ENCODE peak calls at places on chromosomes 13 and 19, in nine cellular contexts. One of them, this sample, is unnamed.

GRCh38 chr19:56217039-56217949 is 15.2 kb downstream of the ZSCAN5C start:
- DNase-seq in activated CD4-positive, CD25-positive, alpha-beta regulatory T cell treated with anti-CD3 and anti-CD28 coated beads, Interleukin-2, amount 50 U/mL, for 16 hours: no peak
- DNase-seq in stimulated activated CD4-positive, alpha-beta T cell treated with anti-CD3 and anti-CD28 coated beads, Interleukin-2, amount 100 ng/mL, for 48 hours: no peak
- DNase-seq in EL: peak; percentile 35
- DNase-seq in NCI-H1105: no peak
- DNase-seq in hepatocyte: peak; percentile 14
- DNase-seq in body of pancreas: no peak
- DNase-seq in NAMALWA: no peak
- DNase-seq in heart left ventricle: peak; percentile 21
- DNase-seq in this sample: no peak

GRCh38 chr13:114203536-114203935 is 24.5 kb downstream of the CFAP97D2 start:
- DNase-seq in activated CD4-positive, CD25-positive, alpha-beta regulatory T cell treated with anti-CD3 and anti-CD28 coated beads, Interleukin-2, amount 50 U/mL, for 16 hours: no peak
- DNase-seq in stimulated activated CD4-positive, alpha-beta T cell treated with anti-CD3 and anti-CD28 coated beads, Interleukin-2, amount 100 ng/mL, for 48 hours: no peak
- DNase-seq in EL: no peak
- DNase-seq in NCI-H1105: peak; percentile 16
- DNase-seq in hepatocyte: no peak
- DNase-seq in body of pancreas: no peak
- DNase-seq in NAMALWA: no peak
- DNase-seq in heart left ventricle: no peak
- DNase-seq in this sample: no peak

GRCh38 chr13:113148940-113149503 is 9.4 kb upstream of the PROZ start:
- DNase-seq in activated CD4-positive, CD25-positive, alpha-beta regulatory T cell treated with anti-CD3 and anti-CD28 coated beads, Interleukin-2, amount 50 U/mL, for 16 hours: no peak
- DNase-seq in stimulated activated CD4-positive, alpha-beta T cell treated with anti-CD3 and anti-CD28 coated beads, Interleukin-2, amount 100 ng/mL, for 48 hours: no peak
- DNase-seq in EL: no peak
- DNase-seq in NCI-H1105: no peak
- DNase-seq in hepatocyte: no peak
- DNase-seq in body of pancreas: no peak
- DNase-seq in NAMALWA: no peak
- DNase-seq in heart left ventricle: no peak
- DNase-seq in this sample: no peak

GRCh38 chr19:29367701-29368306 is 154.9 kb upstream of the UQCRFS1 start:
- DNase-seq in activated CD4-positive, CD25-positive, alpha-beta regulatory T cell treated with anti-CD3 and anti-CD28 coated beads, Interleukin-2, amount 50 U/mL, for 16 hours: no peak
- DNase-seq in stimulated activated CD4-positive, alpha-beta T cell treated with anti-CD3 and anti-CD28 coated beads, Interleukin-2, amount 100 ng/mL, for 48 hours: no peak
- DNase-seq in EL: no peak
- DNase-seq in NCI-H1105: no peak
- DNase-seq in hepatocyte: no peak
- DNase-seq in body of pancreas: no peak
- DNase-seq in NAMALWA: no peak
- DNase-seq in heart left ventricle: no peak
- DNase-seq in this sample: no peak

GRCh38 chr13:29786698-29787097 is 63.7 kb downstream of the UBL3 start:
- DNase-seq in activated CD4-positive, CD25-positive, alpha-beta regulatory T cell treated with anti-CD3 and anti-CD28 coated beads, Interleukin-2, amount 50 U/mL, for 16 hours: no peak
- DNase-seq in stimulated activated CD4-positive, alpha-beta T cell treated with anti-CD3 and anti-CD28 coated beads, Interleukin-2, amount 100 ng/mL, for 48 hours: no peak
- DNase-seq in EL: no peak
- DNase-seq in NCI-H1105: no peak
- DNase-seq in hepatocyte: no peak
- DNase-seq in body of pancreas: no peak
- DNase-seq in NAMALWA: no peak
- DNase-seq in heart left ventricle: no peak
- DNase-seq in this sample: no peak

GRCh38 chr13:20438801-20439200 is 86.9 kb downstream of the CRYL1 start:
- DNase-seq in activated CD4-positive, CD25-positive, alpha-beta regulatory T cell treated with anti-CD3 and anti-CD28 coated beads, Interleukin-2, amount 50 U/mL, for 16 hours: no peak
- DNase-seq in stimulated activated CD4-positive, alpha-beta T cell treated with anti-CD3 and anti-CD28 coated beads, Interleukin-2, amount 100 ng/mL, for 48 hours: no peak
- DNase-seq in EL: no peak
- DNase-seq in NCI-H1105: no peak
- DNase-seq in hepatocyte: no peak
- DNase-seq in body of pancreas: no peak
- DNase-seq in NAMALWA: no peak
- DNase-seq in heart left ventricle: no peak
- DNase-seq in this sample: no peak

GRCh38 chr13:51303063-51303552 is 36.4 kb upstream of the SERPINE3 start:
- DNase-seq in activated CD4-positive, CD25-positive, alpha-beta regulatory T cell treated with anti-CD3 and anti-CD28 coated beads, Interleukin-2, amount 50 U/mL, for 16 hours: no peak
- DNase-seq in stimulated activated CD4-positive, alpha-beta T cell treated with anti-CD3 and anti-CD28 coated beads, Interleukin-2, amount 100 ng/mL, for 48 hours: no peak
- DNase-seq in EL: no peak
- DNase-seq in NCI-H1105: no peak
- DNase-seq in hepatocyte: no peak
- DNase-seq in body of pancreas: no peak
- DNase-seq in NAMALWA: no peak
- DNase-seq in heart left ventricle: no peak
- DNase-seq in this sample: no peak

GRCh38 chr13:111371211-111371610 is 50.8 kb downstream of the TEX29 start:
- DNase-seq in activated CD4-positive, CD25-positive, alpha-beta regulatory T cell treated with anti-CD3 and anti-CD28 coated beads, Interleukin-2, amount 50 U/mL, for 16 hours: no peak
- DNase-seq in stimulated activated CD4-positive, alpha-beta T cell treated with anti-CD3 and anti-CD28 coated beads, Interleukin-2, amount 100 ng/mL, for 48 hours: no peak
- DNase-seq in EL: no peak
- DNase-seq in NCI-H1105: no peak
- DNase-seq in hepatocyte: peak; percentile 39
- DNase-seq in body of pancreas: no peak
- DNase-seq in NAMALWA: no peak
- DNase-seq in heart left ventricle: no peak
- DNase-seq in this sample: no peak

GRCh38 chr13:75446874-75447273 is 35.1 kb downstream of the TBC1D4 start:
- DNase-seq in activated CD4-positive, CD25-positive, alpha-beta regulatory T cell treated with anti-CD3 and anti-CD28 coated beads, Interleukin-2, amount 50 U/mL, for 16 hours: no peak
- DNase-seq in stimulated activated CD4-positive, alpha-beta T cell treated with anti-CD3 and anti-CD28 coated beads, Interleukin-2, amount 100 ng/mL, for 48 hours: no peak
- DNase-seq in EL: no peak
- DNase-seq in NCI-H1105: no peak
- DNase-seq in hepatocyte: no peak
- DNase-seq in body of pancreas: no peak
- DNase-seq in NAMALWA: no peak
- DNase-seq in heart left ventricle: no peak
- DNase-seq in this sample: no peak

GRCh38 chr19:38455031-38455430 is 21.5 kb downstream of the RYR1 start:
- DNase-seq in activated CD4-positive, CD25-positive, alpha-beta regulatory T cell treated with anti-CD3 and anti-CD28 coated beads, Interleukin-2, amount 50 U/mL, for 16 hours: no peak
- DNase-seq in stimulated activated CD4-positive, alpha-beta T cell treated with anti-CD3 and anti-CD28 coated beads, Interleukin-2, amount 100 ng/mL, for 48 hours: no peak
- DNase-seq in EL: peak; percentile 11
- DNase-seq in NCI-H1105: no peak
- DNase-seq in hepatocyte: peak; percentile 52
- DNase-seq in body of pancreas: no peak
- DNase-seq in NAMALWA: peak; percentile 33
- DNase-seq in heart left ventricle: no peak
- DNase-seq in this sample: no peak

GRCh38 chr19:49387936-49388372 is at the start of gene KASH5:
- DNase-seq in activated CD4-positive, CD25-positive, alpha-beta regulatory T cell treated with anti-CD3 and anti-CD28 coated beads, Interleukin-2, amount 50 U/mL, for 16 hours: peak; percentile 81
- DNase-seq in stimulated activated CD4-positive, alpha-beta T cell treated with anti-CD3 and anti-CD28 coated beads, Interleukin-2, amount 100 ng/mL, for 48 hours: peak; percentile 73
- DNase-seq in EL: peak; percentile 15
- DNase-seq in NCI-H1105: no peak
- DNase-seq in hepatocyte: no peak
- DNase-seq in body of pancreas: peak; percentile 92
- DNase-seq in NAMALWA: no peak
- DNase-seq in heart left ventricle: peak; percentile 60
- DNase-seq in this sample: peak; percentile 96

GRCh38 chr19:12555456-12555930 is 4.2 kb upstream of the ZNF564 start:
- DNase-seq in activated CD4-positive, CD25-positive, alpha-beta regulatory T cell treated with anti-CD3 and anti-CD28 coated beads, Interleukin-2, amount 50 U/mL, for 16 hours: no peak
- DNase-seq in stimulated activated CD4-positive, alpha-beta T cell treated with anti-CD3 and anti-CD28 coated beads, Interleukin-2, amount 100 ng/mL, for 48 hours: no peak
- DNase-seq in EL: no peak
- DNase-seq in NCI-H1105: no peak
- DNase-seq in hepatocyte: no peak
- DNase-seq in body of pancreas: no peak
- DNase-seq in NAMALWA: no peak
- DNase-seq in heart left ventricle: no peak
- DNase-seq in this sample: no peak

GRCh38 chr13:23755040-23755439 is 134.2 kb downstream of the MIPEP start:
- DNase-seq in activated CD4-positive, CD25-positive, alpha-beta regulatory T cell treated with anti-CD3 and anti-CD28 coated beads, Interleukin-2, amount 50 U/mL, for 16 hours: no peak
- DNase-seq in stimulated activated CD4-positive, alpha-beta T cell treated with anti-CD3 and anti-CD28 coated beads, Interleukin-2, amount 100 ng/mL, for 48 hours: no peak
- DNase-seq in EL: no peak
- DNase-seq in NCI-H1105: no peak
- DNase-seq in hepatocyte: no peak
- DNase-seq in body of pancreas: no peak
- DNase-seq in NAMALWA: no peak
- DNase-seq in heart left ventricle: no peak
- DNase-seq in this sample: no peak

GRCh38 chr13:19069684-19070397 is 111.8 kb downstream of the TUBA3C start:
- DNase-seq in activated CD4-positive, CD25-positive, alpha-beta regulatory T cell treated with anti-CD3 and anti-CD28 coated beads, Interleukin-2, amount 50 U/mL, for 16 hours: no peak
- DNase-seq in stimulated activated CD4-positive, alpha-beta T cell treated with anti-CD3 and anti-CD28 coated beads, Interleukin-2, amount 100 ng/mL, for 48 hours: no peak
- DNase-seq in EL: no peak
- DNase-seq in NCI-H1105: no peak
- DNase-seq in hepatocyte: no peak
- DNase-seq in body of pancreas: no peak
- DNase-seq in NAMALWA: no peak
- DNase-seq in heart left ventricle: no peak
- DNase-seq in this sample: no peak

GRCh38 chr13:95713651-95714050 is 36.7 kb downstream of the DNAJC3 start:
- DNase-seq in activated CD4-positive, CD25-positive, alpha-beta regulatory T cell treated with anti-CD3 and anti-CD28 coated beads, Interleukin-2, amount 50 U/mL, for 16 hours: no peak
- DNase-seq in stimulated activated CD4-positive, alpha-beta T cell treated with anti-CD3 and anti-CD28 coated beads, Interleukin-2, amount 100 ng/mL, for 48 hours: no peak
- DNase-seq in EL: peak; percentile 44
- DNase-seq in NCI-H1105: no peak
- DNase-seq in hepatocyte: no peak
- DNase-seq in body of pancreas: no peak
- DNase-seq in NAMALWA: no peak
- DNase-seq in heart left ventricle: no peak
- DNase-seq in this sample: no peak

GRCh38 chr13:104297075-104297474 is 1230.9 kb upstream of the SLC10A2 start:
- DNase-seq in activated CD4-positive, CD25-positive, alpha-beta regulatory T cell treated with anti-CD3 and anti-CD28 coated beads, Interleukin-2, amount 50 U/mL, for 16 hours: no peak
- DNase-seq in stimulated activated CD4-positive, alpha-beta T cell treated with anti-CD3 and anti-CD28 coated beads, Interleukin-2, amount 100 ng/mL, for 48 hours: no peak
- DNase-seq in EL: no peak
- DNase-seq in NCI-H1105: no peak
- DNase-seq in hepatocyte: no peak
- DNase-seq in body of pancreas: no peak
- DNase-seq in NAMALWA: no peak
- DNase-seq in heart left ventricle: no peak
- DNase-seq in this sample: no peak

GRCh38 chr13:49499889-49500660 is 4.3 kb downstream of the PHF11 start:
- DNase-seq in activated CD4-positive, CD25-positive, alpha-beta regulatory T cell treated with anti-CD3 and anti-CD28 coated beads, Interleukin-2, amount 50 U/mL, for 16 hours: no peak
- DNase-seq in stimulated activated CD4-positive, alpha-beta T cell treated with anti-CD3 and anti-CD28 coated beads, Interleukin-2, amount 100 ng/mL, for 48 hours: peak; percentile 5
- DNase-seq in EL: peak; percentile 79
- DNase-seq in NCI-H1105: no peak
- DNase-seq in hepatocyte: no peak
- DNase-seq in body of pancreas: no peak
- DNase-seq in NAMALWA: no peak
- DNase-seq in heart left ventricle: no peak
- DNase-seq in this sample: no peak

GRCh38 chr13:80059789-80060188 is 281.1 kb downstream of the SPRY2 start:
- DNase-seq in activated CD4-positive, CD25-positive, alpha-beta regulatory T cell treated with anti-CD3 and anti-CD28 coated beads, Interleukin-2, amount 50 U/mL, for 16 hours: no peak
- DNase-seq in stimulated activated CD4-positive, alpha-beta T cell treated with anti-CD3 and anti-CD28 coated beads, Interleukin-2, amount 100 ng/mL, for 48 hours: no peak
- DNase-seq in EL: no peak
- DNase-seq in NCI-H1105: no peak
- DNase-seq in hepatocyte: no peak
- DNase-seq in body of pancreas: no peak
- DNase-seq in NAMALWA: no peak
- DNase-seq in heart left ventricle: no peak
- DNase-seq in this sample: no peak

GRCh38 chr19:37893845-37894575 is 12.4 kb downstream of the WDR87 start:
- DNase-seq in activated CD4-positive, CD25-positive, alpha-beta regulatory T cell treated with anti-CD3 and anti-CD28 coated beads, Interleukin-2, amount 50 U/mL, for 16 hours: no peak
- DNase-seq in stimulated activated CD4-positive, alpha-beta T cell treated with anti-CD3 and anti-CD28 coated beads, Interleukin-2, amount 100 ng/mL, for 48 hours: no peak
- DNase-seq in EL: no peak
- DNase-seq in NCI-H1105: no peak
- DNase-seq in hepatocyte: peak; percentile 39
- DNase-seq in body of pancreas: no peak
- DNase-seq in NAMALWA: no peak
- DNase-seq in heart left ventricle: no peak
- DNase-seq in this sample: no peak

GRCh38 chr13:27965740-27966640 is 3.1 kb downstream of the CDX2 start:
- DNase-seq in activated CD4-positive, CD25-positive, alpha-beta regulatory T cell treated with anti-CD3 and anti-CD28 coated beads, Interleukin-2, amount 50 U/mL, for 16 hours: no peak
- DNase-seq in stimulated activated CD4-positive, alpha-beta T cell treated with anti-CD3 and anti-CD28 coated beads, Interleukin-2, amount 100 ng/mL, for 48 hours: no peak
- DNase-seq in EL: no peak
- DNase-seq in NCI-H1105: no peak
- DNase-seq in hepatocyte: no peak
- DNase-seq in body of pancreas: no peak
- DNase-seq in NAMALWA: no peak
- DNase-seq in heart left ventricle: no peak
- DNase-seq in this sample: no peak

GRCh38 chr13:20415694-20416107 is 110.0 kb downstream of the CRYL1 start:
- DNase-seq in activated CD4-positive, CD25-positive, alpha-beta regulatory T cell treated with anti-CD3 and anti-CD28 coated beads, Interleukin-2, amount 50 U/mL, for 16 hours: no peak
- DNase-seq in stimulated activated CD4-positive, alpha-beta T cell treated with anti-CD3 and anti-CD28 coated beads, Interleukin-2, amount 100 ng/mL, for 48 hours: no peak
- DNase-seq in EL: no peak
- DNase-seq in NCI-H1105: no peak
- DNase-seq in hepatocyte: no peak
- DNase-seq in body of pancreas: no peak
- DNase-seq in NAMALWA: no peak
- DNase-seq in heart left ventricle: no peak
- DNase-seq in this sample: no peak

GRCh38 chr19:51660975-51661600 is 14.5 kb upstream of the SIGLEC14 start:
- DNase-seq in activated CD4-positive, CD25-positive, alpha-beta regulatory T cell treated with anti-CD3 and anti-CD28 coated beads, Interleukin-2, amount 50 U/mL, for 16 hours: peak; percentile 13
- DNase-seq in stimulated activated CD4-positive, alpha-beta T cell treated with anti-CD3 and anti-CD28 coated beads, Interleukin-2, amount 100 ng/mL, for 48 hours: peak; percentile 74
- DNase-seq in EL: peak; percentile 70
- DNase-seq in NCI-H1105: peak; percentile 47
- DNase-seq in hepatocyte: peak; percentile 92
- DNase-seq in body of pancreas: peak; percentile 74
- DNase-seq in NAMALWA: peak; percentile 57
- DNase-seq in heart left ventricle: peak; percentile 79
- DNase-seq in this sample: peak; percentile 80

GRCh38 chr19:42850981-42851717 is 28.4 kb downstream of the PSG1 start:
- DNase-seq in activated CD4-positive, CD25-positive, alpha-beta regulatory T cell treated with anti-CD3 and anti-CD28 coated beads, Interleukin-2, amount 50 U/mL, for 16 hours: no peak
- DNase-seq in stimulated activated CD4-positive, alpha-beta T cell treated with anti-CD3 and anti-CD28 coated beads, Interleukin-2, amount 100 ng/mL, for 48 hours: no peak
- DNase-seq in EL: peak; percentile 99
- DNase-seq in NCI-H1105: no peak
- DNase-seq in hepatocyte: no peak
- DNase-seq in body of pancreas: peak; percentile 26
- DNase-seq in NAMALWA: no peak
- DNase-seq in heart left ventricle: no peak
- DNase-seq in this sample: no peak

GRCh38 chr13:28301839-28302238 is 163.5 kb downstream of the PAN3 start:
- DNase-seq in activated CD4-positive, CD25-positive, alpha-beta regulatory T cell treated with anti-CD3 and anti-CD28 coated beads, Interleukin-2, amount 50 U/mL, for 16 hours: no peak
- DNase-seq in stimulated activated CD4-positive, alpha-beta T cell treated with anti-CD3 and anti-CD28 coated beads, Interleukin-2, amount 100 ng/mL, for 48 hours: no peak
- DNase-seq in EL: no peak
- DNase-seq in NCI-H1105: no peak
- DNase-seq in hepatocyte: no peak
- DNase-seq in body of pancreas: no peak
- DNase-seq in NAMALWA: no peak
- DNase-seq in heart left ventricle: no peak
- DNase-seq in this sample: no peak

GRCh38 chr19:33734913-33735312 is 61.8 kb upstream of the KCTD15 start:
- DNase-seq in activated CD4-positive, CD25-positive, alpha-beta regulatory T cell treated with anti-CD3 and anti-CD28 coated beads, Interleukin-2, amount 50 U/mL, for 16 hours: no peak
- DNase-seq in stimulated activated CD4-positive, alpha-beta T cell treated with anti-CD3 and anti-CD28 coated beads, Interleukin-2, amount 100 ng/mL, for 48 hours: no peak
- DNase-seq in EL: no peak
- DNase-seq in NCI-H1105: peak; percentile 15
- DNase-seq in hepatocyte: no peak
- DNase-seq in body of pancreas: peak; percentile 9
- DNase-seq in NAMALWA: no peak
- DNase-seq in heart left ventricle: peak; percentile 24
- DNase-seq in this sample: no peak

GRCh38 chr19:3607398-3608078 is 863 bp upstream of the TBXA2R start:
- DNase-seq in activated CD4-positive, CD25-positive, alpha-beta regulatory T cell treated with anti-CD3 and anti-CD28 coated beads, Interleukin-2, amount 50 U/mL, for 16 hours: no peak
- DNase-seq in stimulated activated CD4-positive, alpha-beta T cell treated with anti-CD3 and anti-CD28 coated beads, Interleukin-2, amount 100 ng/mL, for 48 hours: no peak
- DNase-seq in EL: peak; percentile 35
- DNase-seq in NCI-H1105: no peak
- DNase-seq in hepatocyte: no peak
- DNase-seq in body of pancreas: no peak
- DNase-seq in NAMALWA: no peak
- DNase-seq in heart left ventricle: peak; percentile 83
- DNase-seq in this sample: no peak

GRCh38 chr13:94162289-94162688 is 317.2 kb downstream of the DCT start:
- DNase-seq in activated CD4-positive, CD25-positive, alpha-beta regulatory T cell treated with anti-CD3 and anti-CD28 coated beads, Interleukin-2, amount 50 U/mL, for 16 hours: no peak
- DNase-seq in stimulated activated CD4-positive, alpha-beta T cell treated with anti-CD3 and anti-CD28 coated beads, Interleukin-2, amount 100 ng/mL, for 48 hours: no peak
- DNase-seq in EL: no peak
- DNase-seq in NCI-H1105: no peak
- DNase-seq in hepatocyte: no peak
- DNase-seq in body of pancreas: no peak
- DNase-seq in NAMALWA: no peak
- DNase-seq in heart left ventricle: no peak
- DNase-seq in this sample: no peak

GRCh38 chr13:80716610-80717081 is 375.7 kb upstream of the SPRY2 start:
- DNase-seq in activated CD4-positive, CD25-positive, alpha-beta regulatory T cell treated with anti-CD3 and anti-CD28 coated beads, Interleukin-2, amount 50 U/mL, for 16 hours: no peak
- DNase-seq in stimulated activated CD4-positive, alpha-beta T cell treated with anti-CD3 and anti-CD28 coated beads, Interleukin-2, amount 100 ng/mL, for 48 hours: no peak
- DNase-seq in EL: no peak
- DNase-seq in NCI-H1105: peak; percentile 13
- DNase-seq in hepatocyte: peak; percentile 60
- DNase-seq in body of pancreas: no peak
- DNase-seq in NAMALWA: peak; percentile 74
- DNase-seq in heart left ventricle: peak; percentile 52
- DNase-seq in this sample: no peak

GRCh38 chr13:109366521-109366920 is 419.9 kb downstream of the IRS2 start:
- DNase-seq in activated CD4-positive, CD25-positive, alpha-beta regulatory T cell treated with anti-CD3 and anti-CD28 coated beads, Interleukin-2, amount 50 U/mL, for 16 hours: no peak
- DNase-seq in stimulated activated CD4-positive, alpha-beta T cell treated with anti-CD3 and anti-CD28 coated beads, Interleukin-2, amount 100 ng/mL, for 48 hours: no peak
- DNase-seq in EL: no peak
- DNase-seq in NCI-H1105: no peak
- DNase-seq in hepatocyte: no peak
- DNase-seq in body of pancreas: no peak
- DNase-seq in NAMALWA: no peak
- DNase-seq in heart left ventricle: no peak
- DNase-seq in this sample: no peak

GRCh38 chr19:33227242-33227650 is 1.6 kb upstream of the SLC7A10 start:
- DNase-seq in activated CD4-positive, CD25-positive, alpha-beta regulatory T cell treated with anti-CD3 and anti-CD28 coated beads, Interleukin-2, amount 50 U/mL, for 16 hours: no peak
- DNase-seq in stimulated activated CD4-positive, alpha-beta T cell treated with anti-CD3 and anti-CD28 coated beads, Interleukin-2, amount 100 ng/mL, for 48 hours: no peak
- DNase-seq in EL: peak; percentile 54
- DNase-seq in NCI-H1105: no peak
- DNase-seq in hepatocyte: no peak
- DNase-seq in body of pancreas: no peak
- DNase-seq in NAMALWA: no peak
- DNase-seq in heart left ventricle: no peak
- DNase-seq in this sample: no peak